ENCODE peak calls at places on chromosomes 1 and 21, in ten cellular contexts. W is small intestine; H is stimulated activated CD8-positive, alpha-beta memory T cell treated with anti-CD3 and anti-CD28 coated beads, Interleukin-4, amount 100 ng/mL, for 24 hours; R is Right ventricle myocardium superior; Y is HL-60; B is stimulated activated CD4-positive, alpha-beta T cell treated with anti-CD3 and anti-CD28 coated beads, Interleukin-2, amount 100 ng/mL, for 48 hours; S is AG08395; Z is Kasumi-1; M is pancreas; F is NCI-H748 treated with DMSO at 0.1 percent for 48 hours. I is an unnamed sample.

GRCh38 chr1:51956528-51957509 is 33.7 kb downstream of the RAB3B start:
- DNase-seq in B (no peak), R (no peak), M (no peak), W (no peak), H (no peak), Z (peak; percentile 29), S (peak; percentile 67), Y (no peak), F (peak; percentile 25), I (no peak)

GRCh38 chr1:5279127-5279526 is 624.7 kb downstream of the AJAP1 start:
- DNase-seq in M (no peak), S (no peak), W (no peak), H (no peak), B (no peak), F (no peak), Z (no peak), R (no peak), Y (no peak), I (no peak)

GRCh38 chr1:14946567-14947285 is 206.8 kb upstream of the TMEM51 start:
- DNase-seq in B (no peak), H (no peak), Z (no peak), F (no peak), S (peak; percentile 58), Y (no peak), M (no peak), W (no peak), R (no peak), I (no peak)

GRCh38 chr1:209155556-209155955 is 428.0 kb upstream of the CAMK1G start:
- DNase-seq in W (no peak), F (no peak), S (no peak), H (no peak), Z (no peak), B (no peak), R (no peak), M (no peak), Y (no peak), I (no peak)

GRCh38 chr1:9080704-9081291 is 11.4 kb upstream of the SLC2A5 start:
- DNase-seq in F (no peak), W (peak; percentile 74), Y (no peak), M (no peak), R (no peak), B (no peak), S (no peak), H (no peak), Z (no peak), I (no peak)

GRCh38 chr1:234610582-234611152 is 689 bp upstream of the IRF2BP2 start:
- DNase-seq in Z (peak; percentile 86), M (peak; percentile 98), Y (peak; percentile 96), W (peak; percentile 92), R (peak; percentile 98), F (peak; percentile 71), B (peak; percentile 85), S (peak; percentile 92), H (peak; percentile 85), I (peak; percentile 61)

GRCh38 chr1:228334954-228335353 is 71.7 kb downstream of the TRIM11 start:
- DNase-seq in S (no peak), R (no peak), Z (no peak), M (no peak), B (no peak), F (no peak), W (no peak), Y (no peak), H (no peak), I (no peak)

GRCh38 chr21:26115899-26116298 is 54.7 kb downstream of the APP start:
- DNase-seq in Z (no peak), B (no peak), S (peak; percentile 41), M (no peak), Y (no peak), H (no peak), R (no peak), W (no peak), F (peak; percentile 28), I (no peak)

GRCh38 chr1:231983266-231984193 is 356.9 kb downstream of the DISC1 start:
- DNase-seq in H (no peak), Z (peak; percentile 34), F (no peak), Y (no peak), R (no peak), M (no peak), W (no peak), S (no peak), B (no peak), I (no peak)

GRCh38 chr1:84062496-84062895 is 63.6 kb upstream of the TTLL7 start:
- DNase-seq in B (no peak), Y (no peak), M (no peak), F (no peak), H (no peak), S (no peak), R (no peak), W (no peak), Z (no peak), I (no peak)

GRCh38 chr1:170790651-170791071 is 126.7 kb downstream of the PRRX1 start:
- DNase-seq in S (peak; percentile 37), B (no peak), R (no peak), H (no peak), Y (no peak), F (no peak), W (no peak), M (no peak), Z (no peak), I (no peak)

GRCh38 chr1:236395780-236396664 is 1.9 kb downstream of the EDARADD start:
- DNase-seq in S (no peak), W (no peak), R (no peak), Z (no peak), M (peak; percentile 21), B (no peak), Y (no peak), F (no peak), H (no peak), I (no peak)

GRCh38 chr1:37237948-37238347 is 203.6 kb upstream of the GRIK3 start:
- DNase-seq in B (no peak), R (no peak), S (no peak), M (no peak), Y (no peak), H (no peak), F (no peak), Z (no peak), W (no peak), I (no peak)

GRCh38 chr1:53047737-53048344 is 14.2 kb upstream of the PODN start:
- DNase-seq in H (no peak), S (peak; percentile 30), B (no peak), Z (no peak), F (no peak), Y (no peak), W (peak; percentile 58), R (no peak), M (no peak), I (no peak)

GRCh38 chr1:107228704-107229103 is 87.9 kb downstream of the NTNG1 start:
- DNase-seq in W (no peak), S (peak; percentile 31), B (no peak), Y (no peak), Z (no peak), R (no peak), H (no peak), M (no peak), F (no peak), I (no peak)

GRCh38 chr1:21344750-21345443 is 54.6 kb upstream of the ECE1 start:
- DNase-seq in S (no peak), M (peak; percentile 61), Y (no peak), B (no peak), Z (no peak), F (no peak), W (peak; percentile 37), H (no peak), R (peak; percentile 50), I (peak; percentile 40)

GRCh38 chr1:54488831-54489626 is 59.0 kb upstream of the ACOT11 start:
- DNase-seq in H (peak; percentile 58), B (peak; percentile 66), Y (peak; percentile 59), S (peak; percentile 91), R (peak; percentile 89), Z (peak; percentile 72), W (peak; percentile 78), M (peak; percentile 82), F (peak; percentile 69), I (peak; percentile 93)

GRCh38 chr21:43345746-43346409 is 81.1 kb downstream of the SIK1 start:
- DNase-seq in R (no peak), F (no peak), H (no peak), B (no peak), W (no peak), S (peak; percentile 26), Y (peak; percentile 59), Z (peak; percentile 43), M (peak; percentile 42), I (no peak)

GRCh38 chr1:167263784-167264464 is 43.2 kb downstream of the POU2F1 start:
- DNase-seq in R (no peak), S (no peak), Z (peak; percentile 64), W (no peak), H (no peak), F (no peak), B (no peak), M (no peak), Y (no peak), I (no peak)

GRCh38 chr1:48876221-48876785 is 99.6 kb upstream of the BEND5 start:
- DNase-seq in Z (no peak), H (no peak), R (no peak), Y (no peak), W (no peak), B (no peak), S (peak; percentile 67), M (no peak), F (no peak), I (no peak)

GRCh38 chr1:234897754-234898454 is 230.7 kb downstream of the TOMM20 start:
- DNase-seq in M (no peak), Z (no peak), Y (no peak), F (no peak), W (no peak), R (no peak), B (no peak), S (no peak), H (no peak), I (no peak)

GRCh38 chr1:168879906-168880734 is 151.1 kb upstream of the DPT start:
- DNase-seq in S (peak; percentile 11), H (no peak), W (no peak), B (no peak), R (peak; percentile 42), Z (no peak), Y (no peak), M (no peak), F (no peak), I (no peak)

GRCh38 chr1:206011057-206011456 is 7.9 kb upstream of the RAB7B start:
- DNase-seq in M (no peak), B (no peak), H (no peak), W (no peak), S (no peak), F (no peak), R (no peak), Y (no peak), Z (no peak), I (no peak)

GRCh38 chr1:2804628-2805351 is 3.3 kb upstream of the TTC34 start:
- DNase-seq in Y (no peak), S (no peak), F (no peak), H (no peak), M (no peak), R (peak; percentile 17), W (no peak), B (no peak), Z (no peak), I (no peak)

GRCh38 chr1:226946841-226947240 is 6.7 kb downstream of the COQ8A start:
- DNase-seq in R (no peak), B (no peak), M (no peak), Y (no peak), S (no peak), F (no peak), Z (no peak), W (peak; percentile 18), H (no peak), I (no peak)

GRCh38 chr1:85998105-85998504 is 158.5 kb downstream of the COL24A1 start:
- DNase-seq in S (no peak), M (no peak), Y (no peak), W (no peak), B (no peak), Z (no peak), F (no peak), H (no peak), R (no peak), I (no peak)

GRCh38 chr1:208977861-208978260 is 605.7 kb upstream of the CAMK1G start:
- DNase-seq in B (no peak), S (no peak), Z (no peak), W (no peak), R (no peak), H (no peak), M (no peak), F (no peak), Y (no peak), I (no peak)

GRCh38 chr1:201444792-201445191 is 23.3 kb upstream of the TNNI1 start:
- DNase-seq in B (no peak), M (no peak), S (no peak), W (no peak), H (no peak), Y (no peak), R (no peak), Z (peak; percentile 55), F (no peak), I (no peak)